ENCODE peak calls at places on chromosomes 12 and 14, in nine cellular contexts. J is CD8-positive, alpha-beta T cell; R is progenitor cell of endocrine pancreas; E is stromal cell of bone marrow; Z is PC-3; N is M059J; T is NCI-H774; C is HTR-8/SVneo; I is left ventricle myocardium inferior. H is an unnamed sample.

GRCh38 chr12:30631710-30632109 is 64.0 kb downstream of the IPO8 start:
- DNase-seq in J (no peak), R (no peak), E (no peak), Z (no peak), N (no peak), T (no peak), C (no peak), I (peak), H (no peak)

GRCh38 chr14:53432378-53432802 is 279.3 kb upstream of the DDHD1 start:
- DNase-seq in J (no peak), R (no peak), E (peak), Z (peak), N (peak), T (no peak), C (peak), I (no peak), H (peak)

GRCh38 chr14:71468701-71469100 is 463.5 kb upstream of the RGS6 start:
- DNase-seq in J (no peak), R (no peak), E (no peak), Z (no peak), N (no peak), T (no peak), C (no peak), I (no peak), H (no peak)

GRCh38 chr12:49296836-49297694 is 2.1 kb downstream of the PRPH start:
- DNase-seq in J (no peak), R (no peak), E (no peak), Z (peak), N (peak), T (peak), C (peak), I (no peak), H (peak)

GRCh38 chr14:84749191-84749945 is 780.6 kb upstream of the FLRT2 start:
- DNase-seq in J (no peak), R (no peak), E (no peak), Z (no peak), N (no peak), T (no peak), C (no peak), I (no peak), H (peak)

GRCh38 chr12:542290-543113 is 82.8 kb downstream of the B4GALNT3 start:
- DNase-seq in J (no peak), R (no peak), E (no peak), Z (no peak), N (no peak), T (no peak), C (no peak), I (no peak), H (no peak)

GRCh38 chr12:52256165-52256935 is 18.1 kb upstream of the KRT86 start:
- DNase-seq in J (no peak), R (no peak), E (no peak), Z (peak), N (no peak), T (no peak), C (no peak), I (no peak), H (peak)

GRCh38 chr12:3157581-3158328 is 80.6 kb downstream of the TSPAN9 start:
- DNase-seq in J (no peak), R (no peak), E (no peak), Z (no peak), N (no peak), T (no peak), C (no peak), I (no peak), H (no peak)

GRCh38 chr12:20096430-20096829 is 271.9 kb upstream of the PDE3A start:
- DNase-seq in J (no peak), R (no peak), E (no peak), Z (no peak), N (peak), T (no peak), C (no peak), I (no peak), H (no peak)

GRCh38 chr12:92393504-92393903 is 247.9 kb upstream of the BTG1 start:
- DNase-seq in J (no peak), R (no peak), E (no peak), Z (no peak), N (peak), T (no peak), C (no peak), I (no peak), H (no peak)

GRCh38 chr14:71714225-71714624 is 218.0 kb upstream of the RGS6 start:
- DNase-seq in J (no peak), R (no peak), E (peak), Z (peak), N (peak), T (no peak), C (no peak), I (no peak), H (no peak)

GRCh38 chr14:40164083-40164482 is 731.9 kb upstream of the FBXO33 start:
- DNase-seq in J (no peak), R (no peak), E (no peak), Z (peak), N (peak), T (no peak), C (peak), I (no peak), H (peak)

GRCh38 chr12:80714055-80714454 is 2.7 kb upstream of the MYF5 start:
- DNase-seq in J (no peak), R (no peak), E (no peak), Z (no peak), N (peak), T (no peak), C (no peak), I (no peak), H (peak)

GRCh38 chr14:106844608-106845285 is 1318.4 kb downstream of the TMEM121 start:
- DNase-seq in J (peak), R (no peak), E (no peak), Z (peak), N (no peak), T (peak), C (no peak), I (peak), H (peak)

GRCh38 chr12:1197264-1198018 is 206.4 kb downstream of the ERC1 start:
- DNase-seq in J (no peak), R (no peak), E (no peak), Z (peak), N (peak), T (no peak), C (no peak), I (no peak), H (peak)

GRCh38 chr14:54087376-54087775 is 130.8 kb upstream of the BMP4 start:
- DNase-seq in J (no peak), R (no peak), E (no peak), Z (no peak), N (no peak), T (peak), C (no peak), I (no peak), H (no peak)

GRCh38 chr14:95314609-95315008 is 5.1 kb downstream of the CLMN start:
- DNase-seq in J (no peak), R (no peak), E (peak), Z (peak), N (peak), T (no peak), C (peak), I (no peak), H (peak)

GRCh38 chr12:52307836-52308806 is 13.1 kb downstream of the KRT83 start:
- DNase-seq in J (peak), R (peak), E (no peak), Z (peak), N (peak), T (peak), C (no peak), I (peak), H (peak)